ENCODE peak calls at places on chromosomes 16 and 17, in eight cellular contexts. W is left ventricle myocardium inferior; A is HuH-7.5; Y is smooth muscle cell of the brain vasculature; U is COR-L47; B is stimulated activated naive CD4-positive, alpha-beta T cell; R is stimulated activated CD4-positive, alpha-beta T cell treated with anti-CD3 and anti-CD28 coated beads, Interleukin-4, amount 100 ng/mL, for 24 hours; Z is GM13977. J is an unnamed sample.
A peak's percentile ranks its signal among the peaks of the same experiment; 100 is the strongest.

GRCh38 chr17:15451681-15452080 is 15.7 kb downstream of the CDRT4 start:
- DNase-seq in W (no peak), A (no peak), Y (no peak), U (no peak), B (no peak), R (no peak), Z (no peak), J (no peak)

GRCh38 chr17:41483991-41484826 is 3.3 kb upstream of the KRT35 start:
- DNase-seq in W (no peak), A (no peak), Y (no peak), U (no peak), B (no peak), R (no peak), Z (no peak), J (no peak)

GRCh38 chr17:3723188-3723555 is 531 bp upstream of the HASPIN start:
- DNase-seq in W (no peak), A (no peak), Y (no peak), U (no peak), B (no peak), R (no peak), Z (no peak), J (no peak)

GRCh38 chr16:55062446-55062845 is 131.8 kb downstream of the IRX5 start:
- DNase-seq in W (no peak), A (no peak), Y (no peak), U (no peak), B (no peak), R (no peak), Z (no peak), J (no peak)

GRCh38 chr17:58391302-58391984 is 25.9 kb downstream of the RNF43 start:
- DNase-seq in W (no peak), A (peak; percentile 39), Y (no peak), U (peak; percentile 98), B (no peak), R (no peak), Z (no peak), J (no peak)

GRCh38 chr17:62703269-62703775 is 75.9 kb downstream of the MRC2 start:
- DNase-seq in W (no peak), A (no peak), Y (no peak), U (no peak), B (no peak), R (peak; percentile 10), Z (no peak), J (peak; percentile 45)

GRCh38 chr17:351436-351713 is 1.2 kb downstream of the RPH3AL start:
- DNase-seq in W (no peak), A (no peak), Y (no peak), U (no peak), B (no peak), R (no peak), Z (no peak), J (no peak)

GRCh38 chr17:81843713-81844326 is 9.0 kb upstream of the PPP1R27 start:
- DNase-seq in W (no peak), A (no peak), Y (no peak), U (no peak), B (no peak), R (no peak), Z (no peak), J (no peak)

GRCh38 chr16:15653227-15653626 is 3.2 kb downstream of the NDE1 start:
- DNase-seq in W (peak; percentile 24), A (no peak), Y (no peak), U (no peak), B (no peak), R (no peak), Z (no peak), J (no peak)

GRCh38 chr16:66895697-66895995 is 15.3 kb downstream of the PDP2 start:
- DNase-seq in W (no peak), A (no peak), Y (no peak), U (no peak), B (no peak), R (no peak), Z (no peak), J (no peak)

GRCh38 chr16:87437911-87438610 is 45.9 kb downstream of the MAP1LC3B start:
- DNase-seq in W (no peak), A (no peak), Y (no peak), U (peak; percentile 11), B (no peak), R (no peak), Z (no peak), J (no peak)

GRCh38 chr17:32833526-32833925 is 43.4 kb downstream of the MYO1D start:
- DNase-seq in W (no peak), A (no peak), Y (no peak), U (no peak), B (no peak), R (no peak), Z (no peak), J (no peak)

GRCh38 chr16:10200823-10201571 is 18.8 kb upstream of the GRIN2A start:
- DNase-seq in W (no peak), A (no peak), Y (no peak), U (no peak), B (no peak), R (no peak), Z (no peak), J (no peak)